ENCODE peak calls at places on chromosomes 4 and X, in ten cellular contexts. J is stimulated activated CD4-positive, alpha-beta T cell treated with anti-CD3 and anti-CD28 coated beads, Interleukin-4, amount 100 ng/mL, for 24 hours; G is effector memory CD8-positive, alpha-beta T cell; C is testis; Y is stimulated activated naive CD4-positive, alpha-beta T cell; Q is Daoy; S is AG04450; Z is RPMI7951; T is NCI-H2029 treated with DMSO at 0.1 percent for 48 hours; N is GM04503. O is an unnamed sample.

GRCh38 chr4:177128306-177128705 is 181.4 kb upstream of the NEIL3 start:
- DNase-seq in C (no peak), Z (peak; percentile 20), J (no peak), T (no peak), Y (no peak), Q (no peak), N (peak; percentile 16), G (no peak), S (no peak), O (no peak)

GRCh38 chr4:54513231-54513630 is 144.5 kb upstream of the KIT start:
- DNase-seq in G (no peak), C (no peak), S (peak; percentile 20), Y (no peak), Z (peak; percentile 70), N (peak; percentile 84), T (no peak), Q (no peak), J (no peak), O (peak; percentile 85)

GRCh38 chr4:133596459-133596858 is 447.4 kb downstream of the PCDH10 start:
- DNase-seq in Z (no peak), Y (no peak), S (no peak), J (no peak), Q (no peak), G (no peak), T (no peak), N (no peak), C (no peak), O (no peak)

GRCh38 chrX:102739642-102740041 is 19.1 kb downstream of the GPRASP3 start:
- DNase-seq in C (no peak), G (no peak), Z (peak; percentile 8), J (no peak), N (no peak), Y (no peak), S (no peak), T (no peak), Q (peak; percentile 57), O (no peak)

GRCh38 chr4:89640620-89641366 is 196.2 kb downstream of the SNCA start:
- DNase-seq in J (no peak), N (no peak), G (no peak), S (peak; percentile 23), Q (peak; percentile 25), C (peak; percentile 45), Z (no peak), T (no peak), Y (no peak), O (no peak)

GRCh38 chrX:118271770-118272169 is 74.1 kb upstream of the WDR44 start:
- DNase-seq in Z (peak; percentile 16), J (no peak), T (no peak), G (no peak), C (no peak), N (no peak), Y (no peak), S (no peak), Q (no peak), O (no peak)

GRCh38 chr4:178306565-178306964 is 864.3 kb upstream of the AGA start:
- DNase-seq in G (no peak), T (no peak), Q (peak; percentile 6), J (no peak), S (no peak), C (no peak), Z (no peak), Y (no peak), N (no peak), O (no peak)

GRCh38 chr4:14669418-14669817 is 332.9 kb upstream of the CPEB2 start:
- DNase-seq in S (no peak), G (no peak), J (no peak), Z (no peak), T (no peak), N (no peak), Q (no peak), Y (no peak), C (no peak), O (no peak)

GRCh38 chr4:125891597-125892258 is 577.0 kb downstream of the FAT4 start:
- DNase-seq in J (no peak), G (no peak), S (peak; percentile 95), Y (no peak), N (peak; percentile 98), Q (no peak), Z (peak; percentile 23), C (no peak), T (no peak), O (peak; percentile 95)

O was measured in GM04504.